ENCODE peak calls at places on chromosome 19, in four cellular contexts. L is OCI-LY7, K is GM23338, I is GM23248. U is an unnamed sample.

GRCh38 chr19:45444318-45445041 is 20.8 kb upstream of the ERCC1 start:
- DNase-seq in L (peak; percentile 85), I (peak; percentile 94), K (peak; percentile 95), U (peak; percentile 89)

GRCh38 chr19:55600336-55601028 is 394 bp downstream of the ZNF524 start:
- DNase-seq in K (peak; percentile 94), L (peak; percentile 93), I (peak; percentile 65), U (no peak)

GRCh38 chr19:5261151-5261890 is 79.3 kb downstream of the PTPRS start:
- DNase-seq in K (no peak), I (no peak), L (no peak), U (no peak)

GRCh38 chr19:35123573-35123972 is 8.0 kb downstream of the FXYD3 start:
- DNase-seq in K (no peak), L (no peak), I (peak; percentile 85), U (no peak)

GRCh38 chr19:9075064-9075964 is 11.5 kb upstream of the OR1M1 start:
- DNase-seq in K (peak; percentile 67), I (peak; percentile 83), L (no peak), U (no peak)

GRCh38 chr19:10660346-10660745 is 6.2 kb downstream of the ILF3 start:
- DNase-seq in I (no peak), K (no peak), L (no peak), U (no peak)

GRCh38 chr19:34364830-34365462 is at the start of gene GPI:
- DNase-seq in L (peak; percentile 76), K (peak; percentile 87), I (peak; percentile 83), U (peak; percentile 91)

GRCh38 chr19:5035817-5036732 is 67.2 kb downstream of the KDM4B start:
- DNase-seq in K (no peak), I (no peak), L (no peak), U (no peak)

GRCh38 chr19:11483176-11484111 is 2.6 kb upstream of the ELAVL3 start:
- DNase-seq in K (peak; percentile 77), I (no peak), L (no peak), U (no peak)

GRCh38 chr19:5694952-5695648 is 5.0 kb downstream of the RPL36 start:
- DNase-seq in L (no peak), I (no peak), K (peak; percentile 0), U (no peak)

GRCh38 chr19:4795400-4795799 is 3.9 kb downstream of the FEM1A start:
- DNase-seq in K (no peak), I (peak; percentile 54), L (no peak), U (no peak)

DNA sequence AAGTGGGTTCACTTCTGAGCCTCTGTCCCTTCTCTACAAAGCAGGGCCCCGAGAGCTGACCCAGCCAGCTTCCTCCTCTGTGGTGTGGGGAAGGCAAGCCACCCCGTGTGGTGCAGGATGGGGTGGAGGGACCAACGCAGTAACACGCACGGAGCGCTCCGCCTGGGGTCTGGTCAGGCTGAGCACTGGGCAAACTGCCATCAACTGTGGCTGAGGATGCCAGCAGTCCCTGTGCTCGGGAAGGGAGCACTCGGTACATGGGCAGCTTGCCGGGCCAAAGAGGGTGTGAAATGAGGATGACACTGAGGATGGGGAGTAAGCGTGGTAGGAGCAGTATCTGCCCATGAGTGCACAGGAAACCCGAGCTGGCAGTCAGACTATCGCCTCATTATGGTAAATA is 7.6 kb upstream of the GMIP start:
- DNase-seq in L (no peak), I (no peak), K (no peak), U (no peak)
- TF ChIP-seq EZH2phosphoT487 in L (no peak), I (no peak), K (no peak), U (no peak)

DNA sequence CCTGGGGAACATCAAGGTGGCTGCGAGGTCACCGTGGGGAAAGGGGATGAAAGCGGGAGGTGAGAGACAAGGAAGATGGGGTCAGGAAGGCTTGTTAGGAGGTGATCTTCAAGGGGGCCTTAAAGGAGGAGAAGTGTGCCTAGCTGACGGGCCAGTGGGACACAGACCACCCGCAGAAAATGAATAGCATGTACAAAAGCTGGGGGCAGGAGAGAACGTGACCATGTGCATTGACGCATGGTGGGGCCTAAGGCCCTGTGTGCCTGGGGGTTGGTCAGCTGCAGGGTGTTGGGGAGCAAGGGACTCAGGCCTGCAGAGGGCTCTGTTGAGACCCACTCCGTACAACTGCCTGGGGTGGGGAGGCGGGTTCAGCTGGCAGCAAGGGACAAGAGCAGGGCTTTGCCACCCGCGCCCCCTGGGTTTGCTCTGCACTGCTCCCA is 5.9 kb downstream of the RAB8A start:
- DNase-seq in K (peak; percentile 59), L (peak; percentile 71), I (no peak), U (peak; percentile 67)
- H3K4me1 ChIP-seq in K (peaks cover 2% of the 10 kb centered on the region), L (peaks cover 74% of the 10 kb centered on the region), I (peaks cover 3% of the 10 kb centered on the region), U (peaks cover 66% of the 10 kb centered on the region)

GRCh38 chr19:16325671-16326400 is 1.2 kb downstream of the KLF2 start:
- DNase-seq in I (peak; percentile 77), L (peak; percentile 57), K (peak; percentile 93), U (peak; percentile 77)
- H3K27ac ChIP-seq in I (peak overlapping the region; percentile 81), L (peak overlapping the region; percentile 69), K (no peak overlapping the region), U (peak overlapping the region; percentile 85)

GRCh38 chr19:7063764-7064418 is 5.4 kb upstream of the MBD3L3 start:
- DNase-seq in L (no peak), K (no peak), I (no peak), U (no peak)
- TF ChIP-seq EZH2phosphoT487 in L (no peak), K (no peak), I (no peak), U (no peak)

GRCh38 chr19:18487576-18488402 is 34.1 kb downstream of the ELL start:
- DNase-seq in I (no peak), K (no peak), L (no peak), U (no peak)

GRCh38 chr19:18490719-18491118 is 31.2 kb downstream of the ELL start:
- DNase-seq in L (no peak), K (no peak), I (no peak), U (no peak)

GRCh38 chr19:18488838-18489626 is 32.8 kb downstream of the ELL start:
- DNase-seq in L (peak; percentile 57), I (no peak), K (peak; percentile 85), U (no peak)

GRCh38 chr19:18488403-18488723 is 33.5 kb downstream of the ELL start:
- DNase-seq in L (no peak), K (no peak), I (peak; percentile 80), U (no peak)

DNA sequence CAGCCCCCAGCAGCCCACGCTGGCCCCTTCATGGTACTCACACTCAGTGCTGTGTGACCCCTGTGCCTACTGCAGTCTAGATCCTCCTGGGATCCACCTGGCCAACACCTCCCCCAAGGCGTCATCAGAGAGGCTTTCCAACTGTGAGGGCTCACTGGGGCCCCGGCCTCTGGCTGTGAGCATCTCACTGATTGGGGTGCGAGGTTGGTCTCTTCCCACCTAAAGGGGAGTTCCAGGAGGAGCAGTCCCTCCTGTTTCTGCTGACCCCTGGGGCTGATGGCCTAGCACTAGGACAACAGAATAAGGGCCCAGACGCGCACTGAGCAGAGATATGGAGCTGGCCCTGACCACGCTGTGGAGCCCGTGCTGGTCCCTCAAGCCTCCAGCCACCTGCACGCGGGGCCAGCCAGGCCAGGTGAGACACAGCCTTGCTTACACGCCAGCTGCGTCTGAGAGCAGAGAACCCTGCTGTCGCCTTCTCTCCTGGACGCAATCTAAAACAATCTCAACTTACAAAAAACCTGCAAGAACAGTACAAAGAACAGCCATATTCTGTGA is 32.2 kb downstream of the ELL start:
- DNase-seq in K (no peak), L (no peak), I (no peak), U (no peak)
- H3K4me1 ChIP-seq in K (no peaks in the 10 kb centered on the region), L (no peaks in the 10 kb centered on the region), I (peaks cover 41% of the 10 kb centered on the region), U (no peaks in the 10 kb centered on the region)